ENCODE peak calls at places on chromosomes 16 and 17, in five cellular contexts. One of them, this sample, is unnamed.

GRCh38 chr17:77693776-77694175 is 264.7 kb upstream of the TNRC6C start:
- DNase-seq in anterior cingulate cortex: no peak
- DNase-seq in hippocampal formation: no peak
- DNase-seq in CD4-positive, alpha-beta memory T cell: no peak
- DNase-seq in HuH-7.5: no peak
- DNase-seq in this sample: no peak

GRCh38 chr16:75264531-75264998 is 13.1 kb upstream of the BCAR1 start:
- DNase-seq in anterior cingulate cortex: no peak
- DNase-seq in hippocampal formation: no peak
- DNase-seq in CD4-positive, alpha-beta memory T cell: no peak
- DNase-seq in HuH-7.5: no peak
- DNase-seq in this sample: no peak

GRCh38 chr17:5011928-5012327 is 14.2 kb downstream of the KIF1C start:
- DNase-seq in anterior cingulate cortex: no peak
- DNase-seq in hippocampal formation: no peak
- DNase-seq in CD4-positive, alpha-beta memory T cell: no peak
- DNase-seq in HuH-7.5: no peak
- DNase-seq in this sample: no peak

GRCh38 chr16:46558018-46558417 is 63.2 kb downstream of the SHCBP1 start:
- DNase-seq in anterior cingulate cortex: no peak
- DNase-seq in hippocampal formation: no peak
- DNase-seq in CD4-positive, alpha-beta memory T cell: no peak
- DNase-seq in HuH-7.5: no peak
- DNase-seq in this sample: no peak

GRCh38 chr17:82780195-82780594 is 28.3 kb downstream of the TBCD start:
- DNase-seq in anterior cingulate cortex: no peak
- DNase-seq in hippocampal formation: no peak
- DNase-seq in CD4-positive, alpha-beta memory T cell: no peak
- DNase-seq in HuH-7.5: no peak
- DNase-seq in this sample: no peak

GRCh38 chr16:85570735-85571562 is 42.2 kb upstream of the GSE1 start:
- DNase-seq in anterior cingulate cortex: no peak
- DNase-seq in hippocampal formation: no peak
- DNase-seq in CD4-positive, alpha-beta memory T cell: peak
- DNase-seq in HuH-7.5: no peak
- DNase-seq in this sample: peak

GRCh38 chr16:4776141-4776705 is 9.3 kb upstream of the ZNF500 start:
- DNase-seq in anterior cingulate cortex: no peak
- DNase-seq in hippocampal formation: no peak
- DNase-seq in CD4-positive, alpha-beta memory T cell: no peak
- DNase-seq in HuH-7.5: no peak
- DNase-seq in this sample: no peak

GRCh38 chr16:88287219-88287618 is 95.5 kb upstream of the ZNF469 start:
- DNase-seq in anterior cingulate cortex: no peak
- DNase-seq in hippocampal formation: no peak
- DNase-seq in CD4-positive, alpha-beta memory T cell: no peak
- DNase-seq in HuH-7.5: peak
- DNase-seq in this sample: peak

GRCh38 chr16:3363793-3364192 is 8.1 kb downstream of the OR2C1 start:
- DNase-seq in anterior cingulate cortex: no peak
- DNase-seq in hippocampal formation: no peak
- DNase-seq in CD4-positive, alpha-beta memory T cell: no peak
- DNase-seq in HuH-7.5: no peak
- DNase-seq in this sample: peak

GRCh38 chr17:82931696-82932060 is 91.9 kb upstream of the ZNF750 start:
- DNase-seq in anterior cingulate cortex: peak
- DNase-seq in hippocampal formation: peak
- DNase-seq in CD4-positive, alpha-beta memory T cell: no peak
- DNase-seq in HuH-7.5: no peak
- DNase-seq in this sample: no peak

GRCh38 chr16:53052519-53053501 is at the start of gene CHD9NB:
- DNase-seq in anterior cingulate cortex: no peak
- DNase-seq in hippocampal formation: no peak
- DNase-seq in CD4-positive, alpha-beta memory T cell: no peak
- DNase-seq in HuH-7.5: no peak
- DNase-seq in this sample: no peak

This sample was measured in Jurkat, Clone E6-1.